ENCODE peak calls at places on chromosomes 7 and 10, in ten cellular contexts. X is NCI-H524; J is NCI-H748 treated with DMSO at 0.1 percent for 48 hours; Q is progenitor cell of endocrine pancreas; U is brain microvascular endothelial cell; P is GM04504; I is NCI-H345; Z is T-helper 22 cell; R is T-helper 2 cell treated with Interferon-gamma antibody and Interleukin-4, amounts not matched to agents 5 μg/mL and 100 μg/mL, for 36 hours; H is AG09309. O is an unnamed sample.
A peak's percentile ranks its signal among the peaks of the same experiment; 100 is the strongest.

GRCh38 chr7:141201145-141201885 is 127.5 kb downstream of the TMEM178B start:
- DNase-seq in X (peak; percentile 36), J (no peak), Q (no peak), U (no peak), P (no peak), I (no peak), Z (no peak), R (no peak), H (no peak), O (no peak)

GRCh38 chr10:96365571-96365970 is 6.8 kb upstream of the OPALIN start:
- DNase-seq in X (no peak), J (no peak), Q (no peak), U (no peak), P (no peak), I (no peak), Z (no peak), R (no peak), H (no peak), O (no peak)

GRCh38 chr7:34133983-34134782 is 228.8 kb downstream of the BMPER start:
- DNase-seq in X (peak; percentile 67), J (peak; percentile 6), Q (peak; percentile 65), U (peak; percentile 79), P (peak; percentile 61), I (peak; percentile 59), Z (no peak), R (no peak), H (peak; percentile 50), O (peak; percentile 85)

GRCh38 chr10:86775056-86775858 is 18.8 kb downstream of the BMPR1A start:
- DNase-seq in X (no peak), J (no peak), Q (no peak), U (peak; percentile 60), P (no peak), I (no peak), Z (no peak), R (no peak), H (no peak), O (no peak)

GRCh38 chr7:24024689-24025088 is 259.3 kb upstream of the NPY start:
- DNase-seq in X (peak; percentile 13), J (no peak), Q (no peak), U (no peak), P (no peak), I (no peak), Z (no peak), R (no peak), H (no peak), O (no peak)

GRCh38 chr10:48461623-48462481 is 143.0 kb downstream of the ARHGAP22 start:
- DNase-seq in X (no peak), J (no peak), Q (no peak), U (no peak), P (no peak), I (no peak), Z (no peak), R (no peak), H (no peak), O (no peak)

GRCh38 chr7:150800576-150801241 is at the start of gene TMEM176A:
- DNase-seq in X (no peak), J (no peak), Q (no peak), U (no peak), P (no peak), I (no peak), Z (no peak), R (no peak), H (no peak), O (no peak)

GRCh38 chr10:114295393-114295792 is 56.3 kb downstream of the VWA2 start:
- DNase-seq in X (no peak), J (no peak), Q (no peak), U (no peak), P (no peak), I (no peak), Z (no peak), R (no peak), H (no peak), O (no peak)

GRCh38 chr10:13987472-13987871 is 343.3 kb downstream of the FRMD4A start:
- DNase-seq in X (no peak), J (no peak), Q (no peak), U (peak; percentile 91), P (peak; percentile 30), I (no peak), Z (no peak), R (no peak), H (no peak), O (peak; percentile 57)

GRCh38 chr10:71497802-71498326 is 101.1 kb downstream of the CDH23 start:
- DNase-seq in X (no peak), J (no peak), Q (no peak), U (no peak), P (no peak), I (no peak), Z (no peak), R (no peak), H (no peak), O (no peak)

GRCh38 chr10:17751781-17752445 is at the start of gene TMEM236:
- DNase-seq in X (no peak), J (no peak), Q (no peak), U (no peak), P (no peak), I (no peak), Z (no peak), R (no peak), H (no peak), O (no peak)

GRCh38 chr7:130445008-130445407 is 4.2 kb upstream of the CEP41 start:
- DNase-seq in X (peak; percentile 17), J (no peak), Q (no peak), U (no peak), P (no peak), I (no peak), Z (no peak), R (no peak), H (no peak), O (no peak)

GRCh38 chr7:50533849-50534248 is 31.4 kb downstream of the DDC start:
- DNase-seq in X (no peak), J (no peak), Q (no peak), U (no peak), P (no peak), I (no peak), Z (no peak), R (no peak), H (no peak), O (no peak)

GRCh38 chr7:138755331-138755747 is 42.5 kb upstream of the TMEM213 start:
- DNase-seq in X (no peak), J (no peak), Q (no peak), U (no peak), P (no peak), I (peak; percentile 9), Z (no peak), R (no peak), H (no peak), O (peak; percentile 30)

GRCh38 chr10:93363891-93364648 is 118.1 kb downstream of the MYOF start:
- DNase-seq in X (no peak), J (no peak), Q (no peak), U (peak; percentile 20), P (no peak), I (no peak), Z (no peak), R (no peak), H (no peak), O (no peak)

GRCh38 chr7:127056202-127056601 is 196.5 kb downstream of the GRM8 start:
- DNase-seq in X (no peak), J (no peak), Q (no peak), U (no peak), P (no peak), I (no peak), Z (no peak), R (no peak), H (no peak), O (no peak)

GRCh38 chr10:2263556-2263955 is 526.2 kb upstream of the ADARB2 start:
- DNase-seq in X (no peak), J (no peak), Q (no peak), U (no peak), P (no peak), I (no peak), Z (no peak), R (no peak), H (no peak), O (no peak)

GRCh38 chr7:131015131-131015954 is 281.3 kb upstream of the KLF14 start:
- DNase-seq in X (no peak), J (no peak), Q (no peak), U (peak; percentile 64), P (no peak), I (no peak), Z (no peak), R (no peak), H (no peak), O (peak; percentile 68)

GRCh38 chr7:78346824-78347223 is 548.3 kb downstream of the PHTF2 start:
- DNase-seq in X (peak; percentile 12), J (no peak), Q (no peak), U (no peak), P (no peak), I (no peak), Z (no peak), R (no peak), H (no peak), O (no peak)

GRCh38 chr7:77631820-77632219 is 64.4 kb upstream of the RSBN1L start:
- DNase-seq in X (no peak), J (no peak), Q (no peak), U (no peak), P (no peak), I (no peak), Z (no peak), R (no peak), H (peak; percentile 11), O (peak; percentile 5)

GRCh38 chr7:45229130-45229920 is 71.7 kb downstream of the RAMP3 start:
- DNase-seq in X (no peak), J (no peak), Q (no peak), U (no peak), P (no peak), I (no peak), Z (no peak), R (no peak), H (no peak), O (no peak)

GRCh38 chr10:30818010-30818660 is 188.6 kb upstream of the LYZL2 start:
- DNase-seq in X (no peak), J (no peak), Q (no peak), U (peak; percentile 43), P (no peak), I (no peak), Z (no peak), R (no peak), H (no peak), O (peak; percentile 93)

GRCh38 chr7:114787556-114787955 is 134.3 kb upstream of the MDFIC start:
- DNase-seq in X (no peak), J (no peak), Q (no peak), U (no peak), P (no peak), I (no peak), Z (no peak), R (no peak), H (no peak), O (no peak)

GRCh38 chr7:82506208-82506607 is 62.6 kb upstream of the CACNA2D1 start:
- DNase-seq in X (no peak), J (no peak), Q (no peak), U (peak; percentile 9), P (no peak), I (no peak), Z (no peak), R (no peak), H (no peak), O (no peak)

GRCh38 chr7:2633538-2634264 is 1.9 kb downstream of the TTYH3 start:
- DNase-seq in X (no peak), J (no peak), Q (no peak), U (peak; percentile 80), P (peak; percentile 89), I (no peak), Z (no peak), R (peak; percentile 54), H (peak; percentile 76), O (peak; percentile 87)

O was measured in cardiac fibroblast.